ENCODE peak calls at places on chromosomes 4 and X, in nine cellular contexts. E is GM13976, K is AG20443, J is lower leg skin, C is Peyer's patch, H is WTC11, N is mammary epithelial cell, I is COR-L47, T is brain microvascular endothelial cell. Z is an unnamed sample.

GRCh38 chr4:8188743-8189550 is 10.1 kb upstream of the SH3TC1 start:
- DNase-seq in H (no peak), T (no peak), I (peak), J (peak), E (no peak), N (peak), C (no peak), K (peak), Z (peak)

GRCh38 chrX:32893751-32894150 is 317.6 kb downstream of the DMD start:
- DNase-seq in C (no peak), K (no peak), N (peak), E (no peak), H (no peak), I (no peak), J (no peak), T (no peak), Z (no peak)

GRCh38 chr4:3372933-3373465 is 68.8 kb upstream of the HGFAC start:
- DNase-seq in H (no peak), E (peak), I (no peak), T (no peak), K (no peak), N (no peak), J (peak), C (no peak), Z (no peak)

GRCh38 chr4:95362906-95363578 is 185.7 kb downstream of the UNC5C start:
- DNase-seq in I (peak), J (no peak), T (peak), E (no peak), K (no peak), N (peak), C (no peak), H (peak), Z (no peak)

GRCh38 chr4:152522754-152523153 is 13.1 kb downstream of the FBXW7 start:
- DNase-seq in J (no peak), T (no peak), E (no peak), K (no peak), C (no peak), I (no peak), N (no peak), H (no peak), Z (no peak)

GRCh38 chr4:152780267-152780811 is 585 bp downstream of the ARFIP1 start:
- DNase-seq in H (no peak), N (no peak), T (peak), K (peak), J (no peak), I (no peak), C (no peak), E (no peak), Z (no peak)

GRCh38 chrX:18938710-18939109 is 45.2 kb downstream of the PHKA2 start:
- DNase-seq in H (no peak), I (no peak), T (no peak), J (no peak), N (no peak), C (no peak), K (no peak), E (no peak), Z (no peak)

GRCh38 chr4:29082684-29083083 is 1637.5 kb upstream of the PCDH7 start:
- DNase-seq in T (no peak), E (no peak), K (no peak), J (no peak), H (no peak), C (no peak), N (no peak), I (no peak), Z (no peak)

GRCh38 chr4:788006-788635 is 37.8 kb downstream of the CPLX1 start:
- DNase-seq in H (no peak), J (no peak), I (no peak), E (no peak), K (no peak), T (no peak), C (no peak), N (no peak), Z (no peak)

GRCh38 chr4:16472537-16472936 is 246.3 kb upstream of the TAPT1 start:
- DNase-seq in I (no peak), K (no peak), H (no peak), J (no peak), T (no peak), C (no peak), E (no peak), N (no peak), Z (no peak)

GRCh38 chrX:154717824-154718223 is 33.1 kb downstream of the GAB3 start:
- DNase-seq in C (no peak), H (no peak), I (no peak), J (no peak), N (no peak), T (peak), K (no peak), E (no peak), Z (no peak)

GRCh38 chrX:153974003-153974725 is 1.6 kb downstream of the TMEM187 start:
- DNase-seq in I (no peak), H (no peak), K (no peak), E (no peak), J (peak), T (no peak), N (no peak), C (peak), Z (no peak)

GRCh38 chr4:44916406-44916805 is 190.1 kb upstream of the GNPDA2 start:
- DNase-seq in E (no peak), H (no peak), J (no peak), C (no peak), I (no peak), N (peak), T (no peak), K (no peak), Z (peak)

GRCh38 chr4:45741897-45742296 is 382.0 kb downstream of the GABRG1 start:
- DNase-seq in K (no peak), N (peak), E (no peak), H (no peak), J (no peak), I (no peak), T (no peak), C (no peak), Z (no peak)

GRCh38 chr4:16516796-16517413 is 290.6 kb upstream of the TAPT1 start:
- DNase-seq in K (peak), I (peak), N (no peak), E (no peak), H (peak), C (no peak), T (peak), J (no peak), Z (no peak)

GRCh38 chrX:56796641-56797395 is 67.8 kb downstream of the NBDY start:
- DNase-seq in T (no peak), C (no peak), K (no peak), N (no peak), H (no peak), I (no peak), E (no peak), J (peak), Z (no peak)